ENCODE peak calls at places on chromosomes 7 and 10, in ten cellular contexts. One of them, this sample, is unnamed.

GRCh38 chr7:289756-290553 is at the start of gene FOXL3:
- DNase-seq in colonic mucosa: no peak
- DNase-seq in CD8-positive, alpha-beta T cell: no peak
- DNase-seq in lower lobe of right lung: peak; percentile 40
- DNase-seq in ovary: no peak
- DNase-seq in right atrium auricular region: no peak
- DNase-seq in fibroblast of lung: no peak
- DNase-seq in GM06990: no peak
- DNase-seq in breast epithelium: no peak
- DNase-seq in upper lobe of right lung: peak; percentile 58
- DNase-seq in this sample: no peak

GRCh38 chr10:80523776-80524175 is 13.9 kb upstream of the SH2D4B start:
- DNase-seq in colonic mucosa: no peak
- DNase-seq in CD8-positive, alpha-beta T cell: no peak
- DNase-seq in lower lobe of right lung: no peak
- DNase-seq in ovary: no peak
- DNase-seq in right atrium auricular region: no peak
- DNase-seq in fibroblast of lung: no peak
- DNase-seq in GM06990: no peak
- DNase-seq in breast epithelium: no peak
- DNase-seq in upper lobe of right lung: no peak
- DNase-seq in this sample: peak; percentile 62

GRCh38 chr7:33192695-33193291 is 63.4 kb downstream of the BBS9 start:
- DNase-seq in colonic mucosa: no peak
- DNase-seq in CD8-positive, alpha-beta T cell: no peak
- DNase-seq in lower lobe of right lung: no peak
- DNase-seq in ovary: no peak
- DNase-seq in right atrium auricular region: no peak
- DNase-seq in fibroblast of lung: no peak
- DNase-seq in GM06990: no peak
- DNase-seq in breast epithelium: no peak
- DNase-seq in upper lobe of right lung: no peak
- DNase-seq in this sample: no peak

GRCh38 chr10:88108115-88108610 is 244.7 kb downstream of the PTEN start:
- DNase-seq in colonic mucosa: no peak
- DNase-seq in CD8-positive, alpha-beta T cell: no peak
- DNase-seq in lower lobe of right lung: no peak
- DNase-seq in ovary: no peak
- DNase-seq in right atrium auricular region: no peak
- DNase-seq in fibroblast of lung: no peak
- DNase-seq in GM06990: peak; percentile 79
- DNase-seq in breast epithelium: no peak
- DNase-seq in upper lobe of right lung: no peak
- DNase-seq in this sample: no peak

GRCh38 chr7:132488634-132489302 is 87.5 kb downstream of the PLXNA4 start:
- DNase-seq in colonic mucosa: no peak
- DNase-seq in CD8-positive, alpha-beta T cell: no peak
- DNase-seq in lower lobe of right lung: no peak
- DNase-seq in ovary: no peak
- DNase-seq in right atrium auricular region: no peak
- DNase-seq in fibroblast of lung: peak; percentile 19
- DNase-seq in GM06990: no peak
- DNase-seq in breast epithelium: no peak
- DNase-seq in upper lobe of right lung: no peak
- DNase-seq in this sample: no peak

GRCh38 chr7:137836113-137836509 is 10.7 kb downstream of the DGKI start:
- DNase-seq in colonic mucosa: no peak
- DNase-seq in CD8-positive, alpha-beta T cell: no peak
- DNase-seq in lower lobe of right lung: no peak
- DNase-seq in ovary: no peak
- DNase-seq in right atrium auricular region: no peak
- DNase-seq in fibroblast of lung: no peak
- DNase-seq in GM06990: no peak
- DNase-seq in breast epithelium: no peak
- DNase-seq in upper lobe of right lung: no peak
- DNase-seq in this sample: no peak

GRCh38 chr7:29642494-29643155 is 79.0 kb downstream of the PRR15 start:
- DNase-seq in colonic mucosa: no peak
- DNase-seq in CD8-positive, alpha-beta T cell: no peak
- DNase-seq in lower lobe of right lung: no peak
- DNase-seq in ovary: no peak
- DNase-seq in right atrium auricular region: no peak
- DNase-seq in fibroblast of lung: peak; percentile 25
- DNase-seq in GM06990: no peak
- DNase-seq in breast epithelium: no peak
- DNase-seq in upper lobe of right lung: no peak
- DNase-seq in this sample: no peak

GRCh38 chr10:30842185-30842584 is 189.5 kb downstream of the ZNF438 start:
- DNase-seq in colonic mucosa: no peak
- DNase-seq in CD8-positive, alpha-beta T cell: no peak
- DNase-seq in lower lobe of right lung: no peak
- DNase-seq in ovary: no peak
- DNase-seq in right atrium auricular region: peak; percentile 11
- DNase-seq in fibroblast of lung: no peak
- DNase-seq in GM06990: no peak
- DNase-seq in breast epithelium: no peak
- DNase-seq in upper lobe of right lung: no peak
- DNase-seq in this sample: no peak

GRCh38 chr7:45573199-45573598 is 969 bp upstream of the ADCY1 start:
- DNase-seq in colonic mucosa: no peak
- DNase-seq in CD8-positive, alpha-beta T cell: no peak
- DNase-seq in lower lobe of right lung: no peak
- DNase-seq in ovary: no peak
- DNase-seq in right atrium auricular region: no peak
- DNase-seq in fibroblast of lung: no peak
- DNase-seq in GM06990: no peak
- DNase-seq in breast epithelium: no peak
- DNase-seq in upper lobe of right lung: no peak
- DNase-seq in this sample: no peak

GRCh38 chr10:1094112-1095057 is 38.2 kb downstream of the WDR37 start:
- DNase-seq in colonic mucosa: no peak
- DNase-seq in CD8-positive, alpha-beta T cell: no peak
- DNase-seq in lower lobe of right lung: no peak
- DNase-seq in ovary: no peak
- DNase-seq in right atrium auricular region: no peak
- DNase-seq in fibroblast of lung: no peak
- DNase-seq in GM06990: no peak
- DNase-seq in breast epithelium: no peak
- DNase-seq in upper lobe of right lung: no peak
- DNase-seq in this sample: peak; percentile 11

GRCh38 chr10:124677871-124678565 is 66.2 kb downstream of the FAM53B start:
- DNase-seq in colonic mucosa: no peak
- DNase-seq in CD8-positive, alpha-beta T cell: no peak
- DNase-seq in lower lobe of right lung: peak; percentile 55
- DNase-seq in ovary: no peak
- DNase-seq in right atrium auricular region: peak; percentile 82
- DNase-seq in fibroblast of lung: peak; percentile 66
- DNase-seq in GM06990: no peak
- DNase-seq in breast epithelium: no peak
- DNase-seq in upper lobe of right lung: no peak
- DNase-seq in this sample: no peak
- H3K4me3 ChIP-seq in colonic mucosa: no peak overlapping the region
- H3K4me3 ChIP-seq in CD8-positive, alpha-beta T cell: peak overlapping the region; percentile 40
- H3K4me3 ChIP-seq in lower lobe of right lung: no peak overlapping the region
- H3K4me3 ChIP-seq in ovary: no peak overlapping the region
- H3K4me3 ChIP-seq in right atrium auricular region: no peak overlapping the region
- H3K4me3 ChIP-seq in fibroblast of lung: no peak overlapping the region
- H3K4me3 ChIP-seq in GM06990: no peak overlapping the region
- H3K4me3 ChIP-seq in breast epithelium: no peak overlapping the region
- H3K4me3 ChIP-seq in upper lobe of right lung: no peak overlapping the region
- H3K4me3 ChIP-seq in this sample: no peak overlapping the region

GRCh38 chr7:30683306-30683705 is 1.1 kb upstream of the CRHR2 start:
- DNase-seq in colonic mucosa: no peak
- DNase-seq in CD8-positive, alpha-beta T cell: no peak
- DNase-seq in lower lobe of right lung: no peak
- DNase-seq in ovary: no peak
- DNase-seq in right atrium auricular region: no peak
- DNase-seq in fibroblast of lung: no peak
- DNase-seq in GM06990: no peak
- DNase-seq in breast epithelium: no peak
- DNase-seq in upper lobe of right lung: no peak
- DNase-seq in this sample: no peak

GRCh38 chr7:30682131-30683083 is at the start of gene CRHR2:
- DNase-seq in colonic mucosa: no peak
- DNase-seq in CD8-positive, alpha-beta T cell: peak; percentile 67
- DNase-seq in lower lobe of right lung: no peak
- DNase-seq in ovary: peak; percentile 22
- DNase-seq in right atrium auricular region: no peak
- DNase-seq in fibroblast of lung: no peak
- DNase-seq in GM06990: no peak
- DNase-seq in breast epithelium: no peak
- DNase-seq in upper lobe of right lung: peak; percentile 73
- DNase-seq in this sample: no peak

GRCh38 chr7:30683839-30684238 is 1.6 kb upstream of the CRHR2 start:
- DNase-seq in colonic mucosa: no peak
- DNase-seq in CD8-positive, alpha-beta T cell: no peak
- DNase-seq in lower lobe of right lung: no peak
- DNase-seq in ovary: no peak
- DNase-seq in right atrium auricular region: no peak
- DNase-seq in fibroblast of lung: no peak
- DNase-seq in GM06990: no peak
- DNase-seq in breast epithelium: no peak
- DNase-seq in upper lobe of right lung: no peak
- DNase-seq in this sample: no peak

GRCh38 chr7:30681262-30682130 is 760 bp downstream of the CRHR2 start:
- DNase-seq in colonic mucosa: no peak
- DNase-seq in CD8-positive, alpha-beta T cell: peak; percentile 51
- DNase-seq in lower lobe of right lung: peak; percentile 61
- DNase-seq in ovary: peak; percentile 23
- DNase-seq in right atrium auricular region: no peak
- DNase-seq in fibroblast of lung: no peak
- DNase-seq in GM06990: no peak
- DNase-seq in breast epithelium: no peak
- DNase-seq in upper lobe of right lung: peak; percentile 72
- DNase-seq in this sample: no peak

DNA sequence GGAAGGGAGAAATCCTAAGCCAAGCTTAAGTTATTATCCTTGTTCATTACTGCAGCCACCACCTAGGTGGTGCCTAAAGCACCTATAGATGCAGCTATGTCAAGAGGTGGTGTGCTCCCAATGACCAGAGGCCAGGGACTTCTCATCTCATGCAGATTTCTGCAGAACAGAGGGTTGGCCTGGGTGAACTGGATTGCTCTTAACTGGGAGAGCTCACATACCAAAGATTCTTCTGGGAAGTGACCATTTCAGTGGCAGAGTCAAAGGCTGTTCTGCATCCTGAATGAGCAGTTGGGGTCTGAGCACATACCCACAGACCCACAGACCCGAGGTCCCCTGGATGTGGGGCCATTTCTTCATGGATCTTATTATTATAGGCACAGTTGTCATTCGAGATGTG is 2.1 kb upstream of the CRHR2 start:
- DNase-seq in colonic mucosa: no peak
- DNase-seq in CD8-positive, alpha-beta T cell: no peak
- DNase-seq in lower lobe of right lung: no peak
- DNase-seq in ovary: no peak
- DNase-seq in right atrium auricular region: no peak
- DNase-seq in fibroblast of lung: no peak
- DNase-seq in GM06990: no peak
- DNase-seq in breast epithelium: no peak
- DNase-seq in upper lobe of right lung: no peak
- DNase-seq in this sample: no peak
- H3K27me3 ChIP-seq in colonic mucosa: peaks cover 21% of the 10 kb centered on the region
- H3K27me3 ChIP-seq in CD8-positive, alpha-beta T cell: peaks cover 12% of the 10 kb centered on the region
- H3K27me3 ChIP-seq in lower lobe of right lung: peaks cover 36% of the 10 kb centered on the region
- H3K27me3 ChIP-seq in ovary: no peaks in the 10 kb centered on the region
- H3K27me3 ChIP-seq in right atrium auricular region: peaks cover 15% of the 10 kb centered on the region
- H3K27me3 ChIP-seq in fibroblast of lung: peaks cover 48% of the 10 kb centered on the region
- H3K27me3 ChIP-seq in GM06990: peaks cover 8% of the 10 kb centered on the region
- H3K27me3 ChIP-seq in breast epithelium: peaks cover 2% of the 10 kb centered on the region
- H3K27me3 ChIP-seq in upper lobe of right lung: peaks cover 47% of the 10 kb centered on the region
- H3K27me3 ChIP-seq in this sample: peaks cover 40% of the 10 kb centered on the region

DNA sequence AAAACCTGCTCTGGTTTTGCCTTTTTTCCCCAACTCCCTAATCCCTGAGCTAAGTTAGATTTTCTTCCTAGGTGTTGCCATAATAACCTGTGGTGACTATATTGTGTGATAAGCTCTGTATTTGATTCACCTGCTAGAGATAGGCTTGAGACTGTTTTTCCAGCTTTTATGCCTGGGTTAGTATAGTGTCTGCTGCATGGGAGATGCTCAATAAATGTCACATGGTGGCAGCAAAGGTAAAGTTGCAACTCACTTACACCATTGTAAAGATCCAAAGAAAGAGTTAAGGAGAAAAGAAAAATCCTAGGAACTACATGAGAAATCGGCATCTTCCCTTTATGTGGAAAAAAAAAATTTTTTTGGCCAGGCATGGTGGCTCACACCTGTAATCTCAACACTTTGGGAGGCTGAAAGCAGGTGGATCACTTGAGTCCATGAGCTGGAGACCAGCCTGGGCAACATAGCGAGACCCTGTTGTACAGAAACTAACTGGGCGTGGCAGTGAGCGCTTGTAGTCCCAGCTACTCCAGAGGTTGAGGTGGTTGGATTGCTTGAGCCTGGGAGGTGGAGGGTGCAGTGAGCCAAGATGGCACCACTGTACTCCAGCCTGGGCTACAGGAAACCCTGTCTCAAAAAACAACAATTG is 3.7 kb downstream of the CCNJ start:
- DNase-seq in colonic mucosa: no peak
- DNase-seq in CD8-positive, alpha-beta T cell: no peak
- DNase-seq in lower lobe of right lung: no peak
- DNase-seq in ovary: no peak
- DNase-seq in right atrium auricular region: no peak
- DNase-seq in fibroblast of lung: no peak
- DNase-seq in GM06990: no peak
- DNase-seq in breast epithelium: no peak
- DNase-seq in upper lobe of right lung: no peak
- DNase-seq in this sample: no peak
- TF ChIP-seq CTCF in colonic mucosa: no peak
- TF ChIP-seq CTCF in CD8-positive, alpha-beta T cell: no peak
- TF ChIP-seq CTCF in lower lobe of right lung: no peak
- TF ChIP-seq CTCF in ovary: no peak
- TF ChIP-seq CTCF in right atrium auricular region: no peak
- TF ChIP-seq CTCF in fibroblast of lung: no peak
- TF ChIP-seq CTCF in GM06990: no peak
- TF ChIP-seq CTCF in breast epithelium: no peak
- TF ChIP-seq CTCF in upper lobe of right lung: no peak
- TF ChIP-seq CTCF in this sample: peak; percentile 2

DNA sequence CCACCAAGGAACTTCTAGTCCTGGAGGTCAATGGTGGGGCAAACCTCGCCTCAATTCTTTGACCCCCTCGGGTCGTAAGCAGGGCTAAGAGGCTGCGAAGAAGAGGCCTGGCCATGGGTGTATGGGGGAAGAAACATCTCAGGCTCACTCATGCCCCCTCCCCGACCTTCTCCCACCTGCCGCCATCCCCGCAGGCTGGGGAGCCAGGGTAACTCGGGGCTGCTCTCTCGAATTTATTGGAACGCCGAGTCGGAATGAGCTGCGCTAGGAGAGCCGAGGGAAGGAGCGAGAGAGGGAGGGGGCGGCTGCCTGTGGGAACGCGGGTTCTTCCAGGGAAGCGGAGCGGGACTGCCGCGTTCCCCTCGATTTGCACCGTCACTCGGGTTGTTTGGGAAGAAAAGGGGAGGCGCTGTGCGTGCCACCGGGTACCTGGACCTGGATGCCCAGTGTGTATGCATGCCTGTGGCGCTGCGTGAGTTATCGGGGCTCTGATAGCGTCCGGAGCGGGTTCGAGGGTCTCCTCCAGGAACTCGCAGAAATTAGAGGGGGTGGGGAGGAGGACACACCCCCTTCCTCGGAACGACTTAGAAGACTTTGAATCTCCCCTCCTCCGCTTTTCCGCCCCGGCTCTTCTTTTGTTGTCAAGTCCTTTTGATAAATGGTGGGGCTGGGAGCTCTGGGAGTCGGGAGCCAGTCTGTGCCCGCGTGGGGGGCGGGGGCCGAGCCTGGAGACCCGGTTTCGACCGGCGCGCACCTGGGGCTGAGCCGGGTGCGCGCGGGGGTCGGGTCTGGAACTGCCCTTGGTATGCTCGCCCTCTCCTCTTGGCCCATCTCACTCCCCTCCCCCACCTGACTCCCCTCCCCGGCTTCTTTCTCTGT is 1.8 kb upstream of the ZNF503 start:
- DNase-seq in colonic mucosa: peak; percentile 55
- DNase-seq in CD8-positive, alpha-beta T cell: no peak
- DNase-seq in lower lobe of right lung: peak; percentile 69
- DNase-seq in ovary: peak; percentile 73
- DNase-seq in right atrium auricular region: peak; percentile 68
- DNase-seq in fibroblast of lung: peak; percentile 35
- DNase-seq in GM06990: peak; percentile 26
- DNase-seq in breast epithelium: peak; percentile 52
- DNase-seq in upper lobe of right lung: peak; percentile 79
- DNase-seq in this sample: no peak
- H3K4me3 ChIP-seq in colonic mucosa: peak overlapping the region; percentile 60
- H3K4me3 ChIP-seq in CD8-positive, alpha-beta T cell: no peak overlapping the region
- H3K4me3 ChIP-seq in lower lobe of right lung: peak overlapping the region; percentile 93
- H3K4me3 ChIP-seq in ovary: peak overlapping the region; percentile 93
- H3K4me3 ChIP-seq in right atrium auricular region: peak overlapping the region; percentile 91
- H3K4me3 ChIP-seq in fibroblast of lung: peak overlapping the region; percentile 98
- H3K4me3 ChIP-seq in GM06990: peak overlapping the region; percentile 61
- H3K4me3 ChIP-seq in breast epithelium: peak overlapping the region; percentile 80
- H3K4me3 ChIP-seq in upper lobe of right lung: peak overlapping the region; percentile 81
- H3K4me3 ChIP-seq in this sample: peak overlapping the region; percentile 95